ENCODE peak calls at places on chromosomes 3 and 15, in eight cellular contexts. Y, E, H, S, O, A, Z and T are unnamed samples.

GRCh38 chr3:14471690-14472089 is 68.5 kb downstream of the GRIP2 start:
- DNase-seq in S (no peak), O (no peak), Y (no peak), Z (no peak), E (no peak), A (no peak), H (no peak), T (no peak)

GRCh38 chr15:31070867-31071266 is 30.7 kb downstream of the TRPM1 start:
- DNase-seq in E (no peak), S (no peak), H (no peak), O (no peak), Z (no peak), A (no peak), Y (no peak), T (no peak)

GRCh38 chr3:134904796-134905646 is 110.0 kb downstream of the EPHB1 start:
- DNase-seq in Y (peak), E (peak), H (no peak), S (no peak), Z (no peak), A (peak), O (no peak), T (no peak)

GRCh38 chr15:57947781-57948180 is 117.7 kb downstream of the ALDH1A2 start:
- DNase-seq in H (no peak), A (no peak), Z (peak), O (no peak), Y (peak), S (no peak), E (no peak), T (no peak)

GRCh38 chr3:24496529-24497482 is 2.2 kb upstream of the THRB start:
- DNase-seq in S (peak), E (peak), H (peak), O (peak), A (peak), Z (peak), Y (peak), T (no peak)

GRCh38 chr3:72288955-72289707 is 504.2 kb upstream of the PROK2 start:
- DNase-seq in E (peak), Y (peak), S (no peak), O (no peak), H (no peak), Z (peak), A (peak), T (peak)

GRCh38 chr15:49490963-49491362 is 67.9 kb downstream of the FGF7 start:
- DNase-seq in O (no peak), S (no peak), A (no peak), Z (peak), H (no peak), E (no peak), Y (no peak), T (no peak)

GRCh38 chr15:78103406-78104118 is 11.2 kb downstream of the SH2D7 start:
- DNase-seq in A (no peak), H (no peak), Y (no peak), E (no peak), Z (no peak), O (no peak), S (no peak), T (no peak)

GRCh38 chr15:90037510-90037860 is 36.4 kb downstream of the ZNF710 start:
- DNase-seq in A (peak), Y (peak), S (no peak), H (no peak), E (no peak), O (no peak), Z (peak), T (no peak)

GRCh38 chr3:157129782-157130137 is 30.2 kb downstream of the CCNL1 start:
- DNase-seq in O (no peak), Y (peak), A (peak), Z (no peak), E (no peak), H (no peak), S (no peak), T (no peak)

GRCh38 chr3:157130138-157130880 is 29.6 kb downstream of the CCNL1 start:
- DNase-seq in E (peak), H (peak), Y (peak), O (peak), S (no peak), Z (peak), A (peak), T (no peak)

GRCh38 chr3:157132341-157132740 is 27.6 kb downstream of the CCNL1 start:
- DNase-seq in E (no peak), O (no peak), S (no peak), A (no peak), Y (no peak), Z (no peak), H (no peak), T (no peak)

GRCh38 chr3:157131861-157132260 is 28.1 kb downstream of the CCNL1 start:
- DNase-seq in S (no peak), Y (no peak), E (no peak), Z (no peak), A (peak), H (no peak), O (no peak), T (no peak)

GRCh38 chr3:157130881-157131251 is 29.1 kb downstream of the CCNL1 start:
- DNase-seq in H (no peak), S (no peak), Y (peak), Z (no peak), E (no peak), A (no peak), O (no peak), T (no peak)
- H3K4me3 ChIP-seq in H (peak), S (no peak), Y (no peak), Z (no peak), E (no peak), A (no peak), O (no peak), T (no peak)

DNA sequence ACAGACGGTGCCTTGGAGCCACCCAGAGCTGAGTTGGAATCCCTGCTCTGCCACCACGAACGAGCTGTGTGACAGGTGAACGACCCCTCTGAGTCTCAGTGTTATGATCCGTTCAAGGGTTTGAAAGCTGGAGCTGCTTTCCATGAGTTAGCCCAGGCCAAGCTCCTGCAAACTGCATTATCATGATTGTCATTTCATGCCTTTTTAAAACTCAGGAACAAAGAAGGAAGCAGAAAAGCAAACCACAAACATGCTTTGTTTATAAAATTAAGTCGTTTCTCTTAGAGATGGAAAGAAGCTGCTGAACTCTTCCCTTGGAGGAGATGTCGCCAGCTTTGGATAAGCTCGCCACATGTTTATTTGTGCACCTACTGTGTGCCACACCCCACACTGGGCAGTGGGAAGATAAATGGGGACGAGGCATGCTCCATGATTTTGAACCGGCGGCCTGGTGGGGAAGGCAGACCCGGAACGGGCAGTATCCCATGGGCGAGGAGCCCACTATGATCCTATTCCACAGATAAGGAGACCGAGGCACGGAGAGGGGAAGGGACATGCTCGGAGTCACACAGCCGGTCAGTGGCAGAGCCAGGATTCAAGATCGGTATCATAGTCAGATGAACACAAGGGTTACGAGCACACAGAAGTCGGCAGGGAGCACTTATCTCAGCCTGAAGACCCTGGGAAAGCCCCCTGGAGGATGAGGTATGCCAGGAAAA is 15.9 kb downstream of the HRH1 start:
- DNase-seq in H (no peak), A (peak), Y (peak), E (peak), Z (peak), O (no peak), S (no peak), T (no peak)
- TF ChIP-seq CTCF in H (no peak), A (no peak), Y (peak), E (no peak), Z (no peak), O (no peak), S (no peak), T (no peak)

GRCh38 chr3:57893156-57893555 is 115.1 kb upstream of the FLNB start:
- DNase-seq in H (no peak), Y (no peak), O (no peak), E (no peak), A (no peak), Z (no peak), S (no peak), T (no peak)
- H3K4me3 ChIP-seq in H (peak), Y (no peak), O (no peak), E (no peak), A (no peak), Z (no peak), S (no peak), T (no peak)

GRCh38 chr15:64905119-64905831 is 6.4 kb upstream of the ANKDD1A start:
- DNase-seq in A (peak), H (peak), Y (peak), E (peak), S (no peak), O (peak), Z (peak), T (no peak)
- TF ChIP-seq CTCF in A (peak), H (peak), Y (peak), E (no peak), S (peak), O (peak), Z (peak), T (peak)

DNA sequence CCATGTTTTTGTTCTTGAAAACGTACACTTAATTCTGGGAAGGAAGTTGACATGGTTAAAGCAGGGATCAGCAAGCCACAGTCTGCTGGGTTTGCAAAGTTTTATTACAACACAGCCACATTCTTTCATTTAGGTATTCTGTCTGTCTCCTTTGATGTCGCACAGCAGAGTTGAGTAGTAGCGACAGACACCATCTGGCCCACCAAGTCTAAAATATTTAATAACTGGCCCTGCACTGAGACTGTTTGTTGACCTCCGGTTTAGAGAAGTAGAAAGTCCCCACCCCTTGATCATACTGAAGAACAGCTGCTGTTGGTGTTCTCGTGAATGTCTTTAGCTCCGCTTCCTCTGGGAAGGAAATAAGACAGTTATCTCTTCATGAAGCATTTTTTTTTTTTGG is 66.2 kb downstream of the MCTP2 start:
- DNase-seq in O (no peak), E (no peak), A (no peak), S (no peak), Z (no peak), H (no peak), Y (no peak), T (no peak)
- H3K4me3 ChIP-seq in O (no peak), E (no peak), A (no peak), S (no peak), Z (no peak), H (no peak), Y (no peak), T (no peak)